ENCODE peak calls at places on chromosome 16, in ten cellular contexts. J, B, A, F, D, Z, U, T, Y and R are unnamed samples.

GRCh38 chr16:81357711-81358270 is 43.0 kb downstream of the GAN start:
- DNase-seq in B (no peak), J (no peak), D (no peak), F (no peak), A (no peak), U (peak), Z (no peak), T (no peak), Y (no peak), R (no peak)

GRCh38 chr16:56423584-56424403 is 1.6 kb downstream of the AMFR start:
- DNase-seq in A (no peak), D (no peak), U (no peak), J (no peak), B (no peak), T (no peak), Y (no peak), F (no peak), Z (peak), R (peak)

GRCh38 chr16:13680021-13680672 is 239.8 kb upstream of the ERCC4 start:
- DNase-seq in U (no peak), B (no peak), Z (no peak), A (no peak), F (no peak), Y (no peak), D (no peak), T (no peak), J (no peak), R (no peak)

GRCh38 chr16:27571433-27572306 is 21.7 kb downstream of the KATNIP start:
- DNase-seq in Y (no peak), D (no peak), A (no peak), J (no peak), U (no peak), F (no peak), B (no peak), Z (no peak), T (no peak), R (no peak)

GRCh38 chr16:2821483-2822157 is 4.6 kb downstream of the PRSS21 start:
- DNase-seq in T (no peak), J (no peak), F (peak), Z (no peak), D (no peak), B (no peak), A (no peak), Y (no peak), U (no peak), R (no peak)

GRCh38 chr16:29656688-29657523 is 6.1 kb upstream of the SPN start:
- DNase-seq in U (no peak), Z (no peak), Y (no peak), B (no peak), T (no peak), J (no peak), D (no peak), A (no peak), F (no peak), R (no peak)

GRCh38 chr16:85211247-85211910 is 99.1 kb upstream of the CIBAR2 start:
- DNase-seq in J (peak), T (no peak), Y (no peak), F (no peak), A (peak), D (no peak), B (no peak), U (no peak), Z (no peak), R (no peak)

GRCh38 chr16:53901396-53901795 is 197.4 kb downstream of the FTO start:
- DNase-seq in F (no peak), T (no peak), U (no peak), J (no peak), Z (no peak), B (no peak), A (no peak), D (no peak), Y (no peak), R (no peak)

GRCh38 chr16:85554791-85555548 is 58.2 kb upstream of the GSE1 start:
- DNase-seq in A (peak), D (no peak), U (no peak), B (peak), Z (peak), F (peak), T (peak), J (peak), Y (peak), R (peak)

GRCh38 chr16:1152123-1152638 is 725 bp upstream of the CACNA1H start:
- DNase-seq in J (no peak), T (peak), Y (peak), U (no peak), A (no peak), F (no peak), B (no peak), Z (no peak), D (no peak), R (no peak)

GRCh38 chr16:2514333-2515179 is 804 bp downstream of the ATP6V0C start:
- DNase-seq in U (no peak), F (no peak), J (no peak), B (no peak), A (no peak), Z (no peak), Y (peak), D (no peak), T (peak), R (peak)

GRCh38 chr16:34803683-34804416 is 1344.4 kb downstream of the TP53TG3F start:
- DNase-seq in F (peak), T (no peak), A (no peak), D (no peak), J (no peak), Y (no peak), Z (no peak), U (no peak), B (no peak), R (no peak)

GRCh38 chr16:84237994-84238750 is 1.6 kb downstream of the KCNG4 start:
- DNase-seq in J (no peak), Y (no peak), D (no peak), T (no peak), F (no peak), U (no peak), B (no peak), Z (no peak), A (no peak), R (no peak)

GRCh38 chr16:88387941-88388627 is 5.3 kb downstream of the ZNF469 start:
- DNase-seq in F (no peak), T (no peak), A (peak), Z (no peak), D (no peak), Y (no peak), B (no peak), U (no peak), J (peak), R (no peak)

GRCh38 chr16:87608400-87608985 is 6.2 kb downstream of the JPH3 start:
- DNase-seq in Y (no peak), B (peak), Z (peak), J (peak), U (peak), T (peak), A (peak), D (peak), F (peak), R (peak)

GRCh38 chr16:4601317-4602186 is 13.1 kb downstream of the UBALD1 start:
- DNase-seq in F (no peak), J (no peak), Y (no peak), B (no peak), D (no peak), Z (no peak), T (no peak), A (peak), U (no peak), R (no peak)

GRCh38 chr16:20884240-20884556 is 16.0 kb downstream of the DCUN1D3 start:
- DNase-seq in A (peak), D (no peak), F (no peak), Z (no peak), B (no peak), J (peak), Y (no peak), T (peak), U (peak), R (no peak)

GRCh38 chr16:70381604-70382342 is 35.1 kb downstream of the DDX19A start:
- DNase-seq in F (no peak), D (no peak), U (no peak), Y (no peak), Z (no peak), J (no peak), T (no peak), B (no peak), A (no peak), R (no peak)

GRCh38 chr16:4614571-4615388 is at the start of gene UBALD1:
- DNase-seq in F (peak), Y (peak), B (peak), A (peak), T (peak), D (peak), J (peak), U (peak), Z (peak), R (peak)

GRCh38 chr16:4081577-4082021 is 34.6 kb downstream of the ADCY9 start:
- DNase-seq in Z (no peak), T (peak), Y (no peak), D (peak), J (no peak), U (no peak), B (no peak), A (peak), F (peak), R (no peak)

GRCh38 chr16:22635801-22636200 is 125.1 kb downstream of the NPIPB5 start:
- DNase-seq in J (no peak), U (no peak), Z (no peak), Y (no peak), D (no peak), A (no peak), T (no peak), F (no peak), B (no peak), R (no peak)

GRCh38 chr16:75679366-75679765 is 2.6 kb upstream of the CPHXL2 start:
- DNase-seq in U (no peak), T (no peak), B (no peak), D (no peak), F (no peak), Z (no peak), J (no peak), A (peak), Y (no peak), R (no peak)

GRCh38 chr16:27311449-27311831 is 2.3 kb upstream of the IL4R start:
- DNase-seq in A (peak), Y (no peak), F (no peak), J (no peak), Z (no peak), U (no peak), D (no peak), T (peak), B (no peak), R (no peak)

GRCh38 chr16:30766922-30767284 is 4.8 kb downstream of the RNF40 start:
- DNase-seq in T (no peak), Y (no peak), F (no peak), D (no peak), J (no peak), B (no peak), Z (no peak), U (no peak), A (no peak), R (no peak)

GRCh38 chr16:57017251-57017650 is 27.9 kb downstream of the NLRC5 start:
- DNase-seq in F (no peak), T (no peak), D (no peak), U (no peak), J (no peak), B (no peak), Z (no peak), Y (no peak), A (peak), R (no peak)

GRCh38 chr16:29710227-29711219 is 31.5 kb downstream of the QPRT start:
- DNase-seq in B (peak), Z (no peak), J (peak), T (peak), F (peak), D (no peak), A (peak), Y (no peak), U (peak), R (peak)

GRCh38 chr16:68246671-68247070 is 1.5 kb downstream of the PLA2G15 start:
- DNase-seq in Y (no peak), B (no peak), T (no peak), A (no peak), D (no peak), U (no peak), F (peak), Z (no peak), J (no peak), R (peak)

GRCh38 chr16:67934306-67935095 is 2.1 kb downstream of the PSMB10 start:
- DNase-seq in J (no peak), Z (no peak), A (no peak), Y (no peak), D (no peak), F (no peak), B (no peak), T (no peak), U (no peak), R (no peak)

GRCh38 chr16:28108590-28109247 is 45.2 kb upstream of the GSG1L start:
- DNase-seq in U (no peak), Y (no peak), Z (no peak), D (no peak), B (no peak), J (no peak), A (no peak), T (no peak), F (no peak), R (no peak)